ENCODE peak calls at places on chromosome 10, in six cellular contexts. G is keratinocyte, I is ascending aorta, N is fibroblast of lung, E is A549, C is hepatocyte. S is an unnamed sample.

GRCh38 chr10:131090761-131091661 is 220.5 kb downstream of the TCERG1L start:
- DNase-seq in G (no peak), I (no peak), N (no peak), E (no peak), C (no peak), S (no peak)

GRCh38 chr10:14507721-14508120 is 177.0 kb upstream of the FRMD4A start:
- DNase-seq in G (no peak), I (no peak), N (no peak), E (no peak), C (no peak), S (no peak)

GRCh38 chr10:49208996-49209395 is 20.8 kb upstream of the TMEM273 start:
- DNase-seq in G (no peak), I (no peak), N (no peak), E (no peak), C (no peak), S (no peak)

GRCh38 chr10:14244801-14245211 is 85.9 kb downstream of the FRMD4A start:
- DNase-seq in G (peak; percentile 15), I (no peak), N (peak; percentile 39), E (no peak), C (no peak), S (peak; percentile 13)

GRCh38 chr10:86177483-86178155 is 189.0 kb downstream of the GRID1 start:
- DNase-seq in G (no peak), I (no peak), N (no peak), E (no peak), C (no peak), S (no peak)

GRCh38 chr10:74244097-74244685 is 93.2 kb downstream of the ADK start:
- DNase-seq in G (no peak), I (no peak), N (peak; percentile 84), E (no peak), C (peak; percentile 59), S (peak; percentile 62)

GRCh38 chr10:70458329-70459060 is 17.0 kb upstream of the NODAL start:
- DNase-seq in G (no peak), I (peak; percentile 93), N (peak; percentile 73), E (no peak), C (peak; percentile 89), S (peak; percentile 66)

GRCh38 chr10:18397886-18398285 is 253.5 kb downstream of the NSUN6 start:
- DNase-seq in G (no peak), I (no peak), N (no peak), E (no peak), C (no peak), S (no peak)

GRCh38 chr10:47367646-47368045 is 16.4 kb downstream of the ZNF488 start:
- DNase-seq in G (no peak), I (no peak), N (no peak), E (no peak), C (no peak), S (no peak)

DNA sequence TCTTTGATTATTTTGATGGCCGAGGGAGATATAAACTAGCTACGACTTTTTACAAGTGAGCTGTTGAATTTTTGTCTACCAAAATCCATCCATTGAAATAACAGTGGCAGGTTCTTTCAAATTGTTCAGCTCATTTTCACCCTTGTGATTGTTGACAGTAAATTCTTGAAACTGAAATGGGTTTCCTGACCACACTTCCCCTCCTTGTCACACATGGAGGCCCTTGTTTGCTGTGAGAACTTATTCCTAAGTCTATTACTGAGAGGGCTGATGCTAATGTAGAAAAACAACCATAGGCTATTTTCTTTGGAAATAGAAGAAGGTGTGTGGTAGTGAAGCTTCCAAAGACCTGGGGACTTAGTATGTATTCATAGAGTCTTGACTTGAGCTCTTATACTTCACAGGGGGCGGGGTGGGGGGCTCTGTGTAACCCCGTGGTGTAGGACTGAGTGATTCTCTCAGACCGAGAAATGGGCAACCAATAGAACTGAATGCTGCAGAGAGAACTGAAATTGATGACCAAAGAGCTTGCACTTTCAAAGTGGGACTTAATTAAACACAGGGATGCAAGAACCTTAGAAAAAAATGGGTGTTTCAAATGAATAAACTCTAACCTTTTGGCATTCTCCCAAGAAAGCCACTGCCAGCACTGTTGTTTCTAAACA is 718.9 kb downstream of the CCSER2 start:
- DNase-seq in G (no peak), I (no peak), N (no peak), E (no peak), C (no peak), S (no peak)
- TF ChIP-seq CTCF in G (no peak), I (no peak), N (no peak), E (no peak), C (no peak), S (no peak)

DNA sequence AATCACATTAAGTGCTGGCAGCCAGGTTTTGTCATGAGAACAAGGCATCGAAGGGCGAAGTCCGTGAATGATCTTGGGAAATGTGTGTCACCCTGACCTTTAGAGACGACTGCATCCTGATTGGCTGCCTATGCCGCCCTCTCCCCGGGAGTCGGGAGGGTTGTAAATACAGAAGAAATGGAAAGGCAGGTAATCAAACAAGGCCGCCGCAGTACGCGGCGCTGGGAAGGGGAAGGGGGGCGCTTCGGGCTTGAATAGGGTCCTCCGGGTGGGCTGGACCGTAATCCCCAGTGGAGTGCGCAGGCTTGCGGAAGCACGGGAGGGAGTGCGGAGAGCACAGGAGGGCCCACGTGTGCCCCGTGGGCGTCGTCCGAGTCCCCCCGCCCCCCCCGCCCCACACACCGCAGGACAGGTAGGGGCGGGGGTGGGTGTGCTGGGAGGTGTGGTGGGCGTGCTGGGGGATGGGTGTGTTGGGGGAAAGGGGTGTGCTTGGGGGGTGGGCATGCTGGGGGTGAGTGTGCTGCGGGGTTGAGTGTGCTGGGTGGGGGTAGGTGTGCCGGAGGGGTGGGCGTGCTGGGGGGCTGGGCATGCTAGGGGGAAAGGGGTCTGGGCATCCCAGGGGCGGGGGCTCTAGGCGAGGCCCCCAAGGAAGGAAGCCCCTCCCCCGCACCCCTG is 169.4 kb downstream of the ARHGAP12 start:
- DNase-seq in G (no peak), I (peak; percentile 89), N (peak; percentile 62), E (peak; percentile 71), C (peak; percentile 82), S (peak; percentile 73)
- H3K4me3 ChIP-seq in G (peak overlapping the region; percentile 80), I (peak overlapping the region; percentile 84), N (peak overlapping the region; percentile 91), E (peak overlapping the region; percentile 64), C (peak overlapping the region; percentile 70), S (peak overlapping the region; percentile 94)

GRCh38 chr10:114802177-114802576 is 19.4 kb upstream of the FHIP2A start:
- DNase-seq in G (no peak), I (no peak), N (no peak), E (no peak), C (no peak), S (no peak)
- TF ChIP-seq CTCF in G (no peak), I (no peak), N (no peak), E (no peak), C (no peak), S (no peak)

GRCh38 chr10:8050561-8051108 is 3.9 kb upstream of the GATA3 start:
- DNase-seq in G (no peak), I (no peak), N (peak; percentile 32), E (peak; percentile 28), C (peak; percentile 86), S (no peak)
- H3K4me3 ChIP-seq in G (peak overlapping the region; percentile 75), I (peak overlapping the region; percentile 63), N (peak overlapping the region; percentile 38), E (peak overlapping the region; percentile 72), C (peak overlapping the region; percentile 75), S (peak overlapping the region; percentile 17)

DNA sequence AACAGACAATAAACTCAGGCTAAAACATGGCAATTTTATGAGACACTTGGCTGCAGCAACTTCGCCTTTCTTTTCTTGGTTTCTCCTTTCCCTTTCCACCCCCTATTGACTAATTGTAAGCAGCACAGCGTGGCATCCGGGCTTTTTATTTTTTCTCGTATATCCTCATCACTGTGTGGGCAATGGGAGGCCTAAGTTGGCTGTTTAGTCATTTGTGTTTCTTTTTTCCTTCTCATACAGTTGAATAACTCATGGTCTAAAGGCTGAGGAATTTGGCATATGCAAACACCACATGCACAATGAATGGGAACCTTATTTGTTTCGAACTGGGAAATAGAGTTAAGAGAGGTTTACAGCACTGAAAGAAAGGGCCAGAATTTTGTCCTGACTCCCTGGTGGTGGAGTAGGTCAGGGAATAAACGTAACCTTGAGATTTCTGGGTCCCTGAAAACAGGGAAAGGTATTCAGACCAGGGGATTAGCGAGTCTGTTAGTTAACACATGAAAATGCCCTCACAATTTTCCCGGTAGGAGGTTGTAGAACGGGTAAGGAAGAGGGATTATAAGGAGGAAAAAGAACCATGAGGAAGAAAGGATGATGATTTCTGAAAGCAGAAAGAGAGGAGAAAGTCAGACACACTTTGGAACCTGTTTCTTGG is 858.3 kb downstream of the KCNMA1 start:
- DNase-seq in G (no peak), I (no peak), N (peak; percentile 11), E (no peak), C (peak; percentile 40), S (peak; percentile 55)
- TF ChIP-seq CTCF in G (no peak), I (no peak), N (peak; percentile 11), E (no peak), C (peak; percentile 19), S (peak; percentile 15)

GRCh38 chr10:30553018-30553624 is 76.4 kb downstream of the LYZL2 start:
- DNase-seq in G (no peak), I (no peak), N (no peak), E (no peak), C (no peak), S (no peak)
- H3K4me3 ChIP-seq in G (no peak overlapping the region), I (no peak overlapping the region), N (no peak overlapping the region), E (no peak overlapping the region), C (no peak overlapping the region), S (no peak overlapping the region)

GRCh38 chr10:52409195-52409594 is 95.1 kb downstream of the DKK1 start:
- DNase-seq in G (no peak), I (no peak), N (no peak), E (no peak), C (no peak), S (no peak)
- TF ChIP-seq CTCF in G (no peak), I (no peak), N (no peak), E (no peak), C (no peak), S (no peak)

DNA sequence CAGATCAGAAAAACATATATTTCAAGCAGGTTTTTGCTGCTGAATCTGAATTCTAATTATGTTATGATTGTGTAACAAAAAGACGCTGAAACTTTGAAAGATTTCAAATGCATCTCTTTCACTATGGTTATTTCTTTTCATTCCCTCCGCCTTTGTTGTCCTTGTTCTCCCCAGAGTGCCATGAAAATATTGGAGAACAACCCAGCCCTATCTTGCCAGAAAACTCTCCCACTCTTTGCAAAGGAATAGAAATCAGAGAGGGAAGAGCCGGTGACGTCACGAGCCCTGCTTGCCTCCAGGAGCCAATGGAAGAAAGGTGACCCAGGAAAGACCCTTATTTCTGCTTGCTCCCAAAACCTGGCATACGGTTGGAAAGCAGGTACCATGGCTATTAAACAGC is 3.4 kb downstream of the GFRA1 start:
- DNase-seq in G (no peak), I (no peak), N (no peak), E (no peak), C (no peak), S (no peak)
- H3K4me3 ChIP-seq in G (no peak overlapping the region), I (no peak overlapping the region), N (no peak overlapping the region), E (no peak overlapping the region), C (no peak overlapping the region), S (no peak overlapping the region)

GRCh38 chr10:51892313-51892712 is 192.9 kb upstream of the CSTF2T start:
- DNase-seq in G (no peak), I (no peak), N (no peak), E (no peak), C (no peak), S (no peak)

GRCh38 chr10:51895209-51895608 is 195.8 kb upstream of the CSTF2T start:
- DNase-seq in G (no peak), I (peak; percentile 87), N (peak; percentile 87), E (no peak), C (peak; percentile 22), S (peak; percentile 98)

GRCh38 chr10:51894752-51895151 is 195.4 kb upstream of the CSTF2T start:
- DNase-seq in G (no peak), I (no peak), N (peak; percentile 56), E (no peak), C (no peak), S (peak; percentile 74)

GRCh38 chr10:51896849-51897248 is 197.5 kb upstream of the CSTF2T start:
- DNase-seq in G (no peak), I (no peak), N (peak; percentile 86), E (no peak), C (no peak), S (peak; percentile 95)

GRCh38 chr10:51892965-51893658 is 193.7 kb upstream of the CSTF2T start:
- DNase-seq in G (no peak), I (no peak), N (peak; percentile 35), E (peak; percentile 1), C (no peak), S (no peak)
- TF ChIP-seq CTCF in G (peak; percentile 50), I (no peak), N (peak; percentile 37), E (no peak), C (no peak), S (peak; percentile 20)